ENCODE peak calls at places on chromosomes 7 and 10, in four cellular contexts. One of them, this sample, is unnamed.

GRCh38 chr10:1464866-1465265 is 272.5 kb downstream of the ADARB2 start:
- DNase-seq in H9: no peak
- DNase-seq in H1: no peak
- DNase-seq in mesenchymal stem cell: no peak
- DNase-seq in this sample: no peak

GRCh38 chr7:44454348-44454747 is 36.1 kb downstream of the NUDCD3 start:
- DNase-seq in mesenchymal stem cell: no peak
- DNase-seq in H1: no peak
- DNase-seq in H9: no peak
- DNase-seq in this sample: no peak

GRCh38 chr10:79300711-79301110 is 46.6 kb upstream of the PPIF start:
- DNase-seq in H9: no peak
- DNase-seq in mesenchymal stem cell: no peak
- DNase-seq in H1: no peak
- DNase-seq in this sample: no peak

GRCh38 chr7:47846117-47846836 is 102.0 kb downstream of the PKD1L1 start:
- DNase-seq in H9: no peak
- DNase-seq in H1: no peak
- DNase-seq in mesenchymal stem cell: peak
- DNase-seq in this sample: no peak

GRCh38 chr7:14974688-14975087 is 72.1 kb upstream of the DGKB start:
- DNase-seq in H1: no peak
- DNase-seq in mesenchymal stem cell: no peak
- DNase-seq in H9: no peak
- DNase-seq in this sample: no peak

GRCh38 chr7:39566056-39566921 is at the start of gene YAE1:
- DNase-seq in H1: peak
- DNase-seq in H9: peak
- DNase-seq in mesenchymal stem cell: peak
- DNase-seq in this sample: peak

GRCh38 chr7:131507592-131508331 is 48.7 kb downstream of the PODXL start:
- DNase-seq in H1: no peak
- DNase-seq in mesenchymal stem cell: peak
- DNase-seq in H9: no peak
- DNase-seq in this sample: peak

GRCh38 chr7:17822557-17823173 is 117.6 kb downstream of the SNX13 start:
- DNase-seq in mesenchymal stem cell: no peak
- DNase-seq in H9: no peak
- DNase-seq in H1: no peak
- DNase-seq in this sample: no peak

GRCh38 chr7:102985176-102985783 is 72.5 kb downstream of the LRRC17 start:
- DNase-seq in H1: no peak
- DNase-seq in H9: no peak
- DNase-seq in mesenchymal stem cell: no peak
- DNase-seq in this sample: no peak

GRCh38 chr7:102468416-102469350 is 3.9 kb downstream of the LRWD1 start:
- DNase-seq in H1: no peak
- DNase-seq in mesenchymal stem cell: no peak
- DNase-seq in H9: no peak
- DNase-seq in this sample: no peak

GRCh38 chr10:47258921-47259320 is 41.1 kb upstream of the GDF10 start:
- DNase-seq in H1: no peak
- DNase-seq in H9: no peak
- DNase-seq in mesenchymal stem cell: no peak
- DNase-seq in this sample: no peak

GRCh38 chr10:1600861-1601260 is 136.5 kb downstream of the ADARB2 start:
- DNase-seq in H1: no peak
- DNase-seq in H9: no peak
- DNase-seq in mesenchymal stem cell: no peak
- DNase-seq in this sample: no peak

GRCh38 chr10:23158370-23158769 is 33.7 kb upstream of the PTF1A start:
- DNase-seq in mesenchymal stem cell: peak
- DNase-seq in H9: peak
- DNase-seq in H1: no peak
- DNase-seq in this sample: peak

GRCh38 chr7:96238976-96239766 is 82.7 kb downstream of the SLC25A13 start:
- DNase-seq in mesenchymal stem cell: no peak
- DNase-seq in H1: no peak
- DNase-seq in H9: no peak
- DNase-seq in this sample: no peak

GRCh38 chr7:9955138-9955537 is 1018.5 kb upstream of the PHF14 start:
- DNase-seq in mesenchymal stem cell: no peak
- DNase-seq in H9: no peak
- DNase-seq in H1: no peak
- DNase-seq in this sample: no peak

GRCh38 chr7:27098493-27099223 is 2.9 kb upstream of the HOXA1 start:
- DNase-seq in H9: no peak
- DNase-seq in H1: no peak
- DNase-seq in mesenchymal stem cell: peak
- DNase-seq in this sample: peak

GRCh38 chr10:114868801-114869200 is 47.2 kb downstream of the FHIP2A start:
- DNase-seq in H1: no peak
- DNase-seq in mesenchymal stem cell: peak
- DNase-seq in H9: no peak
- DNase-seq in this sample: no peak

GRCh38 chr7:117068511-117069155 is 115.3 kb downstream of the ST7 start:
- DNase-seq in H9: no peak
- DNase-seq in mesenchymal stem cell: no peak
- DNase-seq in H1: no peak
- DNase-seq in this sample: no peak

GRCh38 chr10:97925308-97925938 is 75.8 kb downstream of the GOLGA7B start:
- DNase-seq in H9: no peak
- DNase-seq in mesenchymal stem cell: no peak
- DNase-seq in H1: no peak
- DNase-seq in this sample: no peak

GRCh38 chr10:59896186-59896585 is 10.2 kb downstream of the CCDC6 start:
- DNase-seq in H9: no peak
- DNase-seq in mesenchymal stem cell: no peak
- DNase-seq in H1: no peak
- DNase-seq in this sample: no peak

GRCh38 chr7:122206985-122207384 is 62.9 kb upstream of the AASS start:
- DNase-seq in mesenchymal stem cell: no peak
- DNase-seq in H1: no peak
- DNase-seq in H9: no peak
- DNase-seq in this sample: no peak

GRCh38 chr10:117000580-117000979 is 4.4 kb downstream of the SHTN1 start:
- DNase-seq in mesenchymal stem cell: no peak
- DNase-seq in H9: no peak
- DNase-seq in H1: no peak
- DNase-seq in this sample: no peak

GRCh38 chr10:48811917-48812316 is 127.2 kb downstream of the WDFY4 start:
- DNase-seq in H9: no peak
- DNase-seq in H1: no peak
- DNase-seq in mesenchymal stem cell: no peak
- DNase-seq in this sample: no peak

GRCh38 chr7:2473496-2474180 is 2.6 kb downstream of the GRIFIN start:
- DNase-seq in H1: no peak
- DNase-seq in mesenchymal stem cell: no peak
- DNase-seq in H9: no peak
- DNase-seq in this sample: no peak

GRCh38 chr7:134083766-134084487 is 43.2 kb upstream of the LRGUK start:
- DNase-seq in mesenchymal stem cell: peak
- DNase-seq in H9: no peak
- DNase-seq in H1: no peak
- DNase-seq in this sample: no peak

GRCh38 chr10:103517234-103518085 is 24.0 kb downstream of the NEURL1 start:
- DNase-seq in H9: no peak
- DNase-seq in H1: no peak
- DNase-seq in mesenchymal stem cell: no peak
- DNase-seq in this sample: no peak

GRCh38 chr7:93055543-93056107 is 62.2 kb downstream of the SAMD9 start:
- DNase-seq in H9: no peak
- DNase-seq in mesenchymal stem cell: peak
- DNase-seq in H1: no peak
- DNase-seq in this sample: no peak

DNA sequence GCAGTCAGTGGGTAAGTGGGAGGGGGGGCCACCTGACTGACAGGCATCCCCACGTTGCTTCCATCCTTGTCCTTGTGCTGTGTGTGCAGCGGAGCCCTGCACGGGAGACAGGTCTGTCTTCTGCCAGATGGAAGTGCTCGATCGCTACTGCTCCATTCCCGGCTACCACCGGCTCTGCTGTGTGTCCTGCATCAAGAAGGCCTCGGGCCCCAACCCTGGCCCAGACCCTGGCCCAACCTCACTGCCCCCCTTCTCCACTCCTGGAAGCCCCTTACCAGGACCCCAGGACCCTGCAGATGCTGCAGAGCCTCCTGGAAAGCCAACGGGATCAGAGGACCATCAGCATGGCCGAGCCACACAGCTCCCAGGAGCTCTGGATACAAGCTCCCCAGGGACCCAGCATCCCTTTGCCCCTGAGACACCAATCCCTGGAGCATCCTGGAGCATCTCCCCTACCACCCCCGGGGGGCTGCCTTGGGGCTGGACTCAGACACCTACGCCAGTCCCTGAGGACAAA is 24.8 kb downstream of the TBATA start:
- DNase-seq in H1: no peak
- DNase-seq in H9: no peak
- DNase-seq in mesenchymal stem cell: no peak
- DNase-seq in this sample: no peak
- H2AFZ ChIP-seq in H1: no peak
- H2AFZ ChIP-seq in H9: no peak
- H2AFZ ChIP-seq in mesenchymal stem cell: no peak
- H2AFZ ChIP-seq in this sample: peak

DNA sequence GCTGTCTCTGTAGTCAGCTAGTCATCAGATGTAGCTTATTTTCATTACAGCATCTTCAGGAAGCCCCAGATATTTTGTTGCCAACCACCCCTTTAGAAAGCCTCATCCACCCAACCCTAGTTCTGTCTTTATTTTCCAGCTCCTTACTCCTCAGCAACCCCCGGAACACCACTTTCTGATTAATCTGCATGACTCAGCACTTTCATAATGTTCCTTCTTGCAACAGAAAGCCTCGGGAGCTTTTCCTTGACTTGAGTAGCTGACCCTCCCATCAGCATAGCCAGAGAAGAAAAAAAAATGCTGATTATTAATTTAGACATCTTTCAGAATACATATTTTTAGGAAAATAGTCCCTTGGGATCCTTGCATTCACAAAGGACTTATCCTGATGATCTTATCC is 244.0 kb upstream of the CXCL12 start:
- DNase-seq in mesenchymal stem cell: peak
- DNase-seq in H1: no peak
- DNase-seq in H9: no peak
- DNase-seq in this sample: no peak
- H4K91ac ChIP-seq in mesenchymal stem cell: no peak
- H4K91ac ChIP-seq in H1: no peak
- H4K91ac ChIP-seq in H9: no peak
- H4K91ac ChIP-seq in this sample: no peak

DNA sequence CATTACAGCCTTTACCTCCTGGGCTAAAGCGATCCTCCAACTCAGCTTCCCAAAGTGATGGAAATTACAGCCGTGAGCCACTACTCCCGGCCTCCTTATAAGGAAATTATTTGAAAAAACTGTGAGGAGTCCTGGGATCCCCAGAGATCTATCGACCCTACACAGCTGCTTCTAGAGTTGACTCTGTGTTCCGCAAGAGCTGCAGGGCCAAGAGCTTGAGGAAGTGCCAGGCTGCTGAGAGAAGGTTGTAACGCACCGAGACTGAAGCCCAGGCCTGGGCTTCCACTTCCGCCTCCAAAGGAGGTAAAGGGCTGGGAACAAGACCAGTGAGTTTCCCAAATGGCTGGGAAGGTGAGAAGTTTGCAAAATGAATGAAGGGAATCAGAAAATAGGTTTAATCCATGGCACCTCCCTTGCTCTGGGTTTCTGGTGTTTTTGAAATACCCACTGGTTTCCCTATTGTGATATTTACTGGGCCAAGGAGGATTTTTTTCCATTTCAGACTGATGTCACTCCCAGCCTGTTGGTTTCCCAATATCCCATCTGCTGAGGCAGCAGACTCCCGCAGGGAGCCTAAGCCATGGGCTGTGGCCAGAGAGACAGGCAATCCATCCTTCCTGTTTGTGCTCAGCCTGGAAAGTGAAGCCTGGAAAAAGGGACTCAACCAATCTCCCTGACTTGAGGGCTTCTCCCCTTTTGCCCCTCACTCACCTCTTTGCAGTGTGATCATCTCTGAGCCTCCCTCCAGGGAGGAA is 22.9 kb downstream of the FAM107B start:
- DNase-seq in H1: no peak
- DNase-seq in H9: no peak
- DNase-seq in mesenchymal stem cell: peak
- DNase-seq in this sample: no peak
- H3K9ac ChIP-seq in H1: no peak
- H3K9ac ChIP-seq in H9: no peak
- H3K9ac ChIP-seq in mesenchymal stem cell: peak
- H3K9ac ChIP-seq in this sample: no peak

GRCh38 chr10:62068464-62068863 is 167.0 kb downstream of the ARID5B start:
- DNase-seq in mesenchymal stem cell: no peak
- DNase-seq in H9: no peak
- DNase-seq in H1: no peak
- DNase-seq in this sample: no peak

GRCh38 chr10:62073429-62073828 is 171.9 kb downstream of the ARID5B start:
- DNase-seq in H1: no peak
- DNase-seq in mesenchymal stem cell: no peak
- DNase-seq in H9: no peak
- DNase-seq in this sample: no peak

GRCh38 chr10:62069452-62070191 is 168.1 kb downstream of the ARID5B start:
- DNase-seq in H9: no peak
- DNase-seq in H1: no peak
- DNase-seq in mesenchymal stem cell: no peak
- DNase-seq in this sample: no peak

GRCh38 chr10:62072901-62073300 is 171.4 kb downstream of the ARID5B start:
- DNase-seq in mesenchymal stem cell: peak
- DNase-seq in H1: no peak
- DNase-seq in H9: no peak
- DNase-seq in this sample: no peak

DNA sequence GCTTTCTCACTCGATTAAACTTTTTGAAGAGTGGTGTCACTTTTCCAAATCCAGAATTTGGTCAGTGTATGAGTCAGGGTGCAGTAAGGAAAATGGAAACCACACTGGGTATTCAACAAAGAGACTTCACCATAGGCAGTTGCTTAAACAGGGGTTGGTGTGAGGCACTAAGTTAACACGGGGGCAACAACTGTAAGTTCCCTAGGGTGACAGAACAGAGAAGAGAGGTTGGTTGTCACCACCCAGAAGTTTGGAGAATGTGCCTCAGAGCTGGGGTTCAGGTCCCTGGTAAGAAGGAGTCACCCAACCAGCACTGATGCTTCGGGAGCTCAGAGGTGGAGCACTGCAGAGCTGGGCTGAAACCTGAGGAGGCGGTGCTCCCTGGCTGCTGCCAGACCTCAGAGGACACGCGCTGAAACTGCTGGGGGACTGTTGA is 170.4 kb downstream of the ARID5B start:
- DNase-seq in H9: no peak
- DNase-seq in H1: no peak
- DNase-seq in mesenchymal stem cell: peak
- DNase-seq in this sample: no peak
- H2AFZ ChIP-seq in H9: no peak
- H2AFZ ChIP-seq in H1: no peak
- H2AFZ ChIP-seq in mesenchymal stem cell: no peak
- H2AFZ ChIP-seq in this sample: no peak

DNA sequence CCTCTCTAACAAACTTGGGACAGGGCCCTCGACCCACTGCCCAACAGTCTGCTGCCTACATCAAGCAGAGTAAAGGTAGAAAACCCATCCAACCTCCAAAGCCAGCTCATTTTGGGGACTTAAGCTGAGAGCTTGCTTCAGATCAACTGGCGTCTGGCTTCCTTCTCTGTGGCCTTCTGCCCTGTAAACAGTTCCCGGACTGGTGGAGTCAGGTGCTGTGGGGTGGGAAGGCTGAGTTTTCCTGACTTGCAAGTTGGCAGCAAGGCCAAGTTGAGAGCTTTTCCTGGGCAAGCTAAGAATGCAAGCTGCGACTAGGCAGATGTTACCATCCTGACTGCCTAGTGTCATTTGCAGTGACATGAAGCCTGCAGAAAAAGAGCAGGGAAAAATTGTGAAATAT is 3.7 kb downstream of the GALNT17 start:
- DNase-seq in H9: no peak
- DNase-seq in H1: no peak
- DNase-seq in mesenchymal stem cell: no peak
- DNase-seq in this sample: no peak
- H4K91ac ChIP-seq in H9: no peak
- H4K91ac ChIP-seq in H1: no peak
- H4K91ac ChIP-seq in mesenchymal stem cell: no peak
- H4K91ac ChIP-seq in this sample: no peak

This sample was measured in neuronal stem cell.